ENCODE peak calls at places on chromosome 13, in four cellular contexts. D is SK-N-SH, Q is K562, E is HepG2. P is an unnamed sample.

GRCh38 chr13:44040070-44040753 is 160.5 kb downstream of the LACC1 start:
- DNase-seq in Q (no peak), D (no peak), E (no peak), P (no peak)

GRCh38 chr13:109436841-109437240 is 349.5 kb downstream of the IRS2 start:
- DNase-seq in Q (no peak), D (no peak), E (no peak), P (no peak)

GRCh38 chr13:98203641-98204326 is 26.7 kb upstream of the RNF113B start:
- DNase-seq in Q (no peak), D (no peak), E (no peak), P (no peak)

GRCh38 chr13:27427663-27428062 is 3.2 kb downstream of the GTF3A start:
- DNase-seq in Q (no peak), E (no peak), D (no peak), P (no peak)

GRCh38 chr13:81393686-81394085 is 1052.8 kb upstream of the SPRY2 start:
- DNase-seq in E (no peak), Q (no peak), D (no peak), P (no peak)

GRCh38 chr13:48600374-48601364 is 53.1 kb upstream of the CYSLTR2 start:
- DNase-seq in E (peak; percentile 32), Q (no peak), D (no peak), P (no peak)

GRCh38 chr13:99122171-99122570 is 78.5 kb upstream of the UBAC2 start:
- DNase-seq in D (no peak), E (no peak), Q (no peak), P (no peak)

GRCh38 chr13:54949735-54950134 is 1921.1 kb downstream of the OLFM4 start:
- DNase-seq in D (no peak), Q (no peak), E (no peak), P (no peak)

GRCh38 chr13:45398862-45399261 is 19.3 kb downstream of the SLC25A30 start:
- DNase-seq in E (no peak), D (no peak), Q (no peak), P (no peak)

GRCh38 chr13:25329706-25330105 is 28.3 kb downstream of the NUP58 start:
- DNase-seq in D (no peak), Q (no peak), E (no peak), P (no peak)

GRCh38 chr13:25335856-25336255 is 34.4 kb downstream of the NUP58 start:
- DNase-seq in E (no peak), Q (no peak), D (no peak), P (no peak)

GRCh38 chr13:25330541-25330940 is 29.1 kb downstream of the NUP58 start:
- DNase-seq in Q (no peak), E (no peak), D (no peak), P (no peak)
- TF ChIP-seq FOXJ3 in Q (no peak), E (no peak), D (no peak), P (no peak)

GRCh38 chr13:107866666-107867623 is 348.4 kb downstream of the LIG4 start:
- DNase-seq in D (peak; percentile 80), E (no peak), Q (peak; percentile 94), P (peak; percentile 44)
- TF ChIP-seq FOXJ3 in D (no peak), E (no peak), Q (no peak), P (no peak)

GRCh38 chr13:112783135-112783945 is 93.5 kb downstream of the ATP11A start:
- DNase-seq in D (peak; percentile 17), E (no peak), Q (no peak), P (no peak)
- TF ChIP-seq FOXJ3 in D (no peak), E (no peak), Q (no peak), P (no peak)

DNA sequence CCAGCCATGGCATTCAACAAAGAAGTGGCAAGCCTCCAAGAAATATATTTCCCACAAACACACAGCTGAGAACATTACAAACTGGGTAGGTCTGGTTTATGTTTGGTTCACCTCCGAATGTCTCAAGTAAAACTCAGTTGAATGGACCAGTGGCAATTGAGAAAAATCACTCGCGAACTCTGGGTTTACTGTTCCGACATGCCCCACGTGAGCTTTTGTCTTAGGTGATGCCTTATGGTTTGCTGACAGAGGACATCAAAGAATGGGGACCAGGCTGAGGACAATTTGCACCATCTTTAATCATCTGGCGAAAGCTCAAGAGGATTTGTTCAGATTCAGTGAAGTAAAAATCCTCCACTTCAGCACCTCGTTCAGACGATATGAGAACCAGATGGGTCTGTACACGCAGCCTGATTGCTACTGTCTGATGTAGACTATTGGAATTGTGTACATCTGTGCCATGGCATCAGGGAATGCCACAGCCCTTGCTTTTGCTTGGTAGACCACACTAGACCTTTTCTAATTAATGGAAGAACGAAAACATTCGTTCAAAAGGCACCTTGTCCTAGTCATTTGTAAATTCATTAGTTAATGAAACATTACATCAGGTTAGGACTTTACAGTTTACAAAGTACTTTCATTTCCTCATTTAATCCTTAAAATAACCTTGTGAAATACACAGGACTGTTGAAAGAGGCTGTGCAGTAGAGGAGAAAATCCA is 59.4 kb downstream of the SLC10A2 start:
- DNase-seq in Q (no peak), D (no peak), E (no peak), P (no peak)
- TF ChIP-seq FOXJ3 in Q (no peak), D (no peak), E (no peak), P (no peak)